ENCODE peak calls at places on chromosomes 7 and 10, in nine cellular contexts. E is A549; B is Panc1; P is PC-3; N is MM.1S; H is fibroblast of lung; I is naive thymus-derived CD4-positive, alpha-beta T cell; K is lung; Q is ovary. A is an unnamed sample.
A peak's percentile ranks its signal among the peaks of the same experiment; 100 is the strongest.

GRCh38 chr7:102891693-102892261 is 21.0 kb upstream of the LRRC17 start:
- DNase-seq in E (peak; percentile 36), B (no peak), P (peak; percentile 90), N (no peak), H (peak; percentile 95), I (no peak), K (no peak), Q (peak; percentile 48), A (no peak)

GRCh38 chr10:68598978-68599753 is 39.0 kb downstream of the TET1 start:
- DNase-seq in E (no peak), B (no peak), P (peak; percentile 24), N (no peak), H (peak; percentile 48), I (no peak), K (no peak), Q (peak; percentile 41), A (no peak)

GRCh38 chr10:27794157-27794556 is 48.5 kb upstream of the MKX start:
- DNase-seq in E (peak; percentile 21), B (no peak), P (no peak), N (no peak), H (no peak), I (no peak), K (no peak), Q (no peak), A (no peak)

GRCh38 chr10:49661291-49661856 is 18.1 kb upstream of the C10orf53 start:
- DNase-seq in E (no peak), B (no peak), P (peak; percentile 27), N (no peak), H (no peak), I (no peak), K (no peak), Q (no peak), A (no peak)

GRCh38 chr10:27542812-27543211 is 38.7 kb downstream of the RAB18 start:
- DNase-seq in E (no peak), B (no peak), P (no peak), N (no peak), H (peak; percentile 25), I (no peak), K (no peak), Q (no peak), A (no peak)

GRCh38 chr10:63703113-63703670 is 182.0 kb downstream of the REEP3 start:
- DNase-seq in E (no peak), B (no peak), P (peak; percentile 58), N (no peak), H (no peak), I (no peak), K (no peak), Q (no peak), A (no peak)

GRCh38 chr7:137882261-137882668 is 35.5 kb upstream of the DGKI start:
- DNase-seq in E (peak; percentile 74), B (peak; percentile 61), P (peak; percentile 94), N (no peak), H (peak; percentile 100), I (no peak), K (no peak), Q (no peak), A (no peak)

GRCh38 chr10:73772280-73773151 is 9.3 kb upstream of the CHCHD1 start:
- DNase-seq in E (peak; percentile 79), B (no peak), P (peak; percentile 99), N (peak; percentile 75), H (peak; percentile 84), I (peak; percentile 83), K (peak; percentile 87), Q (peak; percentile 83), A (peak; percentile 77)

GRCh38 chr10:133465191-133465949 is 11.6 kb downstream of the SCART1 start:
- DNase-seq in E (no peak), B (no peak), P (no peak), N (no peak), H (no peak), I (no peak), K (peak; percentile 14), Q (no peak), A (no peak)

GRCh38 chr10:133464582-133465031 is 10.9 kb downstream of the SCART1 start:
- DNase-seq in E (no peak), B (no peak), P (no peak), N (no peak), H (no peak), I (no peak), K (peak; percentile 23), Q (no peak), A (no peak)

GRCh38 chr10:133465950-133466474 is 12.3 kb downstream of the SCART1 start:
- DNase-seq in E (no peak), B (no peak), P (no peak), N (no peak), H (no peak), I (no peak), K (peak; percentile 21), Q (no peak), A (no peak)

GRCh38 chr10:133466683-133467275 is 13.0 kb downstream of the SCART1 start:
- DNase-seq in E (no peak), B (no peak), P (no peak), N (no peak), H (no peak), I (no peak), K (no peak), Q (no peak), A (no peak)

GRCh38 chr10:133467286-133467911 is 13.7 kb downstream of the SCART1 start:
- DNase-seq in E (no peak), B (no peak), P (no peak), N (no peak), H (no peak), I (no peak), K (peak; percentile 17), Q (no peak), A (no peak)
- H3K9me3 ChIP-seq in E (no peaks in the 10 kb centered on the region), B (no peaks in the 10 kb centered on the region), P (no peaks in the 10 kb centered on the region), N (no peaks in the 10 kb centered on the region), H (no peaks in the 10 kb centered on the region), I (no peaks in the 10 kb centered on the region), K (peaks cover 9% of the 10 kb centered on the region), Q (no peaks in the 10 kb centered on the region), A (no peaks in the 10 kb centered on the region)

GRCh38 chr7:156001496-156002260 is 189.4 kb upstream of the SHH start:
- DNase-seq in E (no peak), B (no peak), P (no peak), N (no peak), H (no peak), I (no peak), K (no peak), Q (no peak), A (no peak)

GRCh38 chr7:156003220-156004162 is 191.2 kb upstream of the SHH start:
- DNase-seq in E (no peak), B (no peak), P (no peak), N (no peak), H (no peak), I (no peak), K (no peak), Q (no peak), A (no peak)

GRCh38 chr7:156004265-156005201 is 192.3 kb upstream of the SHH start:
- DNase-seq in E (no peak), B (no peak), P (no peak), N (no peak), H (no peak), I (no peak), K (no peak), Q (no peak), A (no peak)

GRCh38 chr7:156000601-156001396 is 188.5 kb upstream of the SHH start:
- DNase-seq in E (no peak), B (no peak), P (peak; percentile 28), N (no peak), H (peak; percentile 13), I (no peak), K (no peak), Q (no peak), A (no peak)

DNA sequence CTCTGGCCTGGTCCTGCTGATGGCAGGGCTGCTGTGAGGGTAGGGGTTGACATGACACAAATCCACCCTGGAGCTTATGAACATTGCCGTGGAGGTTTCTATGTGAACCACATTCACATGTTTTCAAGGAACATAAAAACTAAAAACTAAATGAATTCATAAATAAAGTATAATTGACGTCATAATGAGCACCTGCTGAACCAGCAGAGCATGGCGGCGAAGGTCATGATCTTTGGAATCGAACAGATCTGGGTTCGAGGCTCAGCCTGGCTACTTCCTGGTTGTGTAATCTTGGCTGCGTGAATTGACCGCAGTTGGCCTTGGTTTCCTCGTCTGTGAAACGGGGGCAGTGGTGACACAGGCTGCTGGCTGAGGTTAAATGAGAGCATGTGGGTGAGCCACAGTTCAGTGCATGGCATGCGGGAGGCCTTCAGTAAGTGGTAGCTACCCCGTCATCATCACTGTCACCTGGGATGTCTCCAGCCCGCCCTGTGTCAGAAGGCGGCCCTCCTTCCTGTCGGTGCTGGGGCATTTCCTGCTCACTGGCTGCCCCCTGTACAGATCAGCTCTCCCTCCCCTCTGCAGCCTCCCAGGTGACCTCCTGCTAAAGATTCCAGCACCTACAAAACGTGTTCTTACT is 190.2 kb upstream of the SHH start:
- DNase-seq in E (no peak), B (no peak), P (no peak), N (no peak), H (no peak), I (no peak), K (no peak), Q (no peak), A (no peak)
- H3K9me3 ChIP-seq in E (peaks cover 5% of the 10 kb centered on the region), B (no peaks in the 10 kb centered on the region), P (no peaks in the 10 kb centered on the region), N (no peaks in the 10 kb centered on the region), H (no peaks in the 10 kb centered on the region), I (no peaks in the 10 kb centered on the region), K (peaks cover 4% of the 10 kb centered on the region), Q (no peaks in the 10 kb centered on the region), A (no peaks in the 10 kb centered on the region)

GRCh38 chr7:158043461-158044155 is 544.0 kb downstream of the PTPRN2 start:
- DNase-seq in E (no peak), B (no peak), P (no peak), N (no peak), H (no peak), I (no peak), K (peak; percentile 48), Q (no peak), A (no peak)

GRCh38 chr7:158040199-158040598 is 547.4 kb downstream of the PTPRN2 start:
- DNase-seq in E (no peak), B (no peak), P (no peak), N (no peak), H (no peak), I (no peak), K (no peak), Q (no peak), A (no peak)

GRCh38 chr7:158047386-158048059 is 540.1 kb downstream of the PTPRN2 start:
- DNase-seq in E (no peak), B (no peak), P (no peak), N (no peak), H (no peak), I (no peak), K (no peak), Q (no peak), A (no peak)

GRCh38 chr7:158042156-158042880 is 545.3 kb downstream of the PTPRN2 start:
- DNase-seq in E (no peak), B (no peak), P (no peak), N (no peak), H (no peak), I (no peak), K (no peak), Q (no peak), A (no peak)

DNA sequence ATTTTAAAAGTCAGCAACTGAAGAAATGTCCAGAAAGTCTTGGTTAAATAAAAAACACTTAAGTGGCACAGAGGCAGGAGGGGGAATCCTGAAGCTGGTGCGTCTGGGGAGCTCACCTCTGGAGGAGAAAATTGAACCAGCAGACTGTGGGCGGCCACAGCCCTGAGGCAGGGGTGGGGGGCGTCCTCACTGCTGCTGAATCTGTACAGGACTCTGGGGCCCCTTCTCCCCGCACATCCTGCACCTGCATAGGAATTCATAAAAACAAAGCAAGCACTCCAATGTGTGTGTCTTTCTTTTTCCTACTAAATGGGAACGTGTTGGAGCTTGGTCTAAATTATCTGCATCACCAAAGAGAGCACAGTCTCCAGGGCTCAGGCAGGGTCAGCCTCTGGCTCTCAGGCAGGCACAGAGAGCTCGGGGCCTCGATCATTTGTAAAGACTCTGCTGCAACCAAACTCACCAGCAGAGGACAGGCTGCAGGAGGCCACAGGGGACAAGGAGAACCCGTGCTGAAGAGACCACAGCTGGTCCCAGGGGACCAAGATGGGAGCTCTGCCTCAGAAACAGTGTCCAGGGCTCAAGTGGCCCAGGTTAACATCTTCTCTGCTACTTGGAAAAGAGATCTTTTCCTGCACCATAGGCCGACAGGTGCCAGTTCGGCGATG is 543.3 kb downstream of the PTPRN2 start:
- DNase-seq in E (no peak), B (no peak), P (no peak), N (no peak), H (no peak), I (no peak), K (no peak), Q (no peak), A (no peak)
- H3K9me3 ChIP-seq in E (peaks cover 6% of the 10 kb centered on the region), B (peaks cover 4% of the 10 kb centered on the region), P (peaks cover 7% of the 10 kb centered on the region), N (no peaks in the 10 kb centered on the region), H (peaks cover 2% of the 10 kb centered on the region), I (peaks cover 9% of the 10 kb centered on the region), K (peaks cover 2% of the 10 kb centered on the region), Q (no peaks in the 10 kb centered on the region), A (no peaks in the 10 kb centered on the region)

DNA sequence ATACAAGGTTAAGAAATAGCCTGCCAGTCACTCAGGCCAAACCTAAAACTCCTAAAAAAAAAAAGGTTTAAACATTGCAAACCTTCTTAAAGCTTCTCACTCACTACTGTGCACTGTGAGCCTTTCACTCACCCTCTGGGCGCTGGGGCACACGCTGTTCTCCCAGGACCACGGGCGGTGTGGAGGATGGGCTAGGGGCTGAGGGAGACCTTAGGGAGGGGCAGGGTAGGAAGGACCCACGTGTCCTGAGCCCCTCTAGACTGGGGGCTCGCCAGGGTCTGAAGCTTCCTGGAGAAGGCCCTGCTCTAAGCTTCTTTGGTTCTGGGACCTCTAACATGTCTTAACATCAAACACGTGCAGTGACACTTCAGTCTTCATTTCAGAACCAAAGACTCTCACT is 569.8 kb downstream of the DNAJB6 start:
- DNase-seq in E (no peak), B (no peak), P (no peak), N (no peak), H (no peak), I (no peak), K (no peak), Q (no peak), A (no peak)
- H3K9me3 ChIP-seq in E (no peaks in the 10 kb centered on the region), B (no peaks in the 10 kb centered on the region), P (no peaks in the 10 kb centered on the region), N (no peaks in the 10 kb centered on the region), H (no peaks in the 10 kb centered on the region), I (no peaks in the 10 kb centered on the region), K (no peaks in the 10 kb centered on the region), Q (no peaks in the 10 kb centered on the region), A (no peaks in the 10 kb centered on the region)

A was measured in T-helper 17 cell.